ENCODE peak calls at places on chromosomes 2 and 18, in five cellular contexts. S is foreskin keratinocyte, J is PC-3, O is tibial nerve, X is activated T-cell treated with anti-CD3 and anti-CD28 coated beads for 1 hour. M is an unnamed sample.
A peak's percentile ranks its signal among the peaks of the same experiment; 100 is the strongest.

GRCh38 chr2:118046628-118047210 is 32.8 kb upstream of the CCDC93 start:
- DNase-seq in S (no peak), J (peak; percentile 71), O (no peak), X (no peak), M (no peak)

GRCh38 chr18:74623047-74623816 is 25.6 kb downstream of the ZNF407 start:
- DNase-seq in S (no peak), J (peak; percentile 40), O (no peak), X (peak; percentile 12), M (no peak)

GRCh38 chr2:166727105-166727504 is 161.2 kb upstream of the XIRP2 start:
- DNase-seq in S (no peak), J (no peak), O (no peak), X (no peak), M (no peak)

GRCh38 chr2:179410552-179411356 is 146.1 kb upstream of the SESTD1 start:
- DNase-seq in S (peak; percentile 7), J (peak; percentile 80), O (no peak), X (no peak), M (no peak)

GRCh38 chr18:67651438-67651837 is 134.9 kb upstream of the DSEL start:
- DNase-seq in S (no peak), J (no peak), O (no peak), X (no peak), M (no peak)

GRCh38 chr2:112713926-112714325 is 6.9 kb upstream of the NT5DC4 start:
- DNase-seq in S (no peak), J (no peak), O (no peak), X (no peak), M (no peak)

GRCh38 chr2:98881153-98881650 is 54.8 kb downstream of the CRACDL start:
- DNase-seq in S (no peak), J (no peak), O (no peak), X (no peak), M (no peak)

GRCh38 chr2:54673501-54673998 is 49.9 kb upstream of the EML6 start:
- DNase-seq in S (peak; percentile 84), J (no peak), O (peak; percentile 73), X (no peak), M (peak; percentile 90)

GRCh38 chr2:217551229-217551909 is 451.4 kb downstream of the TNS1 start:
- DNase-seq in S (no peak), J (peak; percentile 41), O (no peak), X (no peak), M (no peak)

GRCh38 chr2:1477196-1478040 is 64.2 kb downstream of the TPO start:
- DNase-seq in S (no peak), J (no peak), O (no peak), X (no peak), M (no peak)

GRCh38 chr2:162613839-162614238 is 224.7 kb downstream of the KCNH7 start:
- DNase-seq in S (no peak), J (no peak), O (no peak), X (no peak), M (no peak)

GRCh38 chr2:143705108-143705686 is 576.0 kb downstream of the ARHGAP15 start:
- DNase-seq in S (peak; percentile 67), J (peak; percentile 80), O (no peak), X (no peak), M (no peak)

M was measured in aorta.